ENCODE peak calls at places on chromosomes 3 and 15, in eight cellular contexts. W is heart left ventricle; H is adipocyte; J is GM23248; M is cardiac muscle cell; P is neural progenitor cell; Z is CD8-positive, alpha-beta memory T cell; B is upper lobe of left lung. X is an unnamed sample. For H3K36me3 and H3K27me3, the result is how much of the 10 kb centered on the place peaks cover.

GRCh38 chr3:4396006-4396405 is 71.1 kb downstream of the SUMF1 start:
- DNase-seq in W (no peak), H (no peak), J (no peak), M (no peak), P (no peak), Z (no peak), B (no peak), X (no peak)

GRCh38 chr3:127796751-127797150 is 25.6 kb downstream of the MGLL start:
- DNase-seq in W (no peak), H (no peak), J (no peak), M (no peak), P (no peak), Z (no peak), B (peak), X (no peak)

GRCh38 chr15:20643024-20643770 is 101.6 kb upstream of the GOLGA6L6 start:
- DNase-seq in W (no peak), H (no peak), J (no peak), M (no peak), P (no peak), Z (no peak), B (no peak), X (no peak)

GRCh38 chr3:414063-414462 is 217.5 kb downstream of the CHL1 start:
- DNase-seq in W (no peak), H (peak), J (peak), M (peak), P (peak), Z (no peak), B (no peak), X (no peak)

GRCh38 chr3:72698154-72698917 is 149.9 kb downstream of the SHQ1 start:
- DNase-seq in W (no peak), H (no peak), J (no peak), M (no peak), P (peak), Z (no peak), B (no peak), X (peak)

GRCh38 chr15:64762546-64762945 is 12.8 kb downstream of the RBPMS2 start:
- DNase-seq in W (no peak), H (no peak), J (no peak), M (no peak), P (no peak), Z (no peak), B (no peak), X (no peak)

GRCh38 chr15:28123408-28124023 is 24.4 kb upstream of the OCA2 start:
- DNase-seq in W (peak), H (peak), J (peak), M (peak), P (peak), Z (no peak), B (peak), X (peak)

GRCh38 chr3:113117511-113118302 is 93.7 kb upstream of the BOC start:
- DNase-seq in W (no peak), H (peak), J (peak), M (peak), P (no peak), Z (no peak), B (no peak), X (no peak)

GRCh38 chr3:10420745-10421475 is 84.5 kb downstream of the ATP2B2 start:
- DNase-seq in W (no peak), H (no peak), J (no peak), M (no peak), P (no peak), Z (no peak), B (no peak), X (no peak)

GRCh38 chr3:186519021-186519658 is 25.0 kb downstream of the CRYGS start:
- DNase-seq in W (no peak), H (no peak), J (no peak), M (no peak), P (no peak), Z (peak), B (no peak), X (no peak)

GRCh38 chr3:194688207-194688711 is 2.6 kb downstream of the FAM43A start:
- DNase-seq in W (peak), H (peak), J (peak), M (peak), P (peak), Z (peak), B (peak), X (peak)

GRCh38 chr3:28151608-28152228 is 89.7 kb upstream of the CMC1 start:
- DNase-seq in W (no peak), H (no peak), J (no peak), M (peak), P (no peak), Z (no peak), B (no peak), X (no peak)

GRCh38 chr3:27617552-27617951 is 104.6 kb downstream of the EOMES start:
- DNase-seq in W (no peak), H (no peak), J (no peak), M (no peak), P (no peak), Z (no peak), B (no peak), X (no peak)

GRCh38 chr3:13197281-13197680 is 124.1 kb upstream of the IQSEC1 start:
- DNase-seq in W (no peak), H (no peak), J (no peak), M (no peak), P (no peak), Z (no peak), B (no peak), X (no peak)

GRCh38 chr3:84978833-84979232 is 20.0 kb downstream of the CADM2 start:
- DNase-seq in W (no peak), H (no peak), J (no peak), M (no peak), P (no peak), Z (no peak), B (no peak), X (no peak)

GRCh38 chr3:139764936-139765335 is 87.2 kb upstream of the NMNAT3 start:
- DNase-seq in W (no peak), H (peak), J (peak), M (peak), P (no peak), Z (no peak), B (no peak), X (no peak)

GRCh38 chr3:52314495-52314894 is 1.6 kb upstream of the DNAH1 start:
- DNase-seq in W (no peak), H (no peak), J (peak), M (peak), P (no peak), Z (no peak), B (peak), X (no peak)

GRCh38 chr15:78453447-78453846 is 15.4 kb downstream of the IREB2 start:
- DNase-seq in W (no peak), H (no peak), J (no peak), M (no peak), P (no peak), Z (no peak), B (peak), X (no peak)

GRCh38 chr15:100005013-100005412 is 271.8 kb upstream of the LYSMD4 start:
- DNase-seq in W (no peak), H (no peak), J (no peak), M (no peak), P (no peak), Z (no peak), B (no peak), X (no peak)

GRCh38 chr3:78633626-78634025 is 1134.2 kb downstream of the ROBO1 start:
- DNase-seq in W (no peak), H (peak), J (peak), M (no peak), P (no peak), Z (no peak), B (no peak), X (no peak)

GRCh38 chr3:108218811-108219210 is 3.4 kb downstream of the IFT57 start:
- DNase-seq in W (no peak), H (peak), J (peak), M (peak), P (no peak), Z (no peak), B (no peak), X (no peak)

GRCh38 chr3:5226783-5227182 is 39.3 kb downstream of the EDEM1 start:
- DNase-seq in W (no peak), H (peak), J (peak), M (peak), P (no peak), Z (no peak), B (no peak), X (no peak)

GRCh38 chr3:115100806-115101205 is 46.3 kb downstream of the ZBTB20 start:
- DNase-seq in W (no peak), H (no peak), J (no peak), M (no peak), P (no peak), Z (no peak), B (no peak), X (no peak)

GRCh38 chr15:92843819-92844218 is 56.3 kb upstream of the CHD2 start:
- DNase-seq in W (no peak), H (no peak), J (no peak), M (no peak), P (no peak), Z (no peak), B (no peak), X (no peak)

GRCh38 chr3:31066999-31067398 is 172.5 kb upstream of the GADL1 start:
- DNase-seq in W (no peak), H (peak), J (peak), M (peak), P (no peak), Z (no peak), B (no peak), X (no peak)

GRCh38 chr15:42548258-42549051 is at the start of the genes HAUS2 and LRRC57:
- DNase-seq in W (peak), H (peak), J (peak), M (peak), P (peak), Z (peak), B (peak), X (peak)

GRCh38 chr3:49158108-49158709 is 7.9 kb downstream of the CCDC71 start:
- DNase-seq in W (no peak), H (no peak), J (peak), M (peak), P (peak), Z (peak), B (peak), X (peak)

GRCh38 chr3:66475386-66476020 is 25.3 kb downstream of the LRIG1 start:
- DNase-seq in W (no peak), H (no peak), J (no peak), M (no peak), P (no peak), Z (no peak), B (no peak), X (no peak)
- H3K4me3 ChIP-seq in W (no peak), H (no peak), J (no peak), M (no peak), P (no peak), Z (no peak), B (no peak), X (no peak)

GRCh38 chr3:43338295-43338694 is 52.0 kb downstream of the SNRK start:
- DNase-seq in W (no peak), H (no peak), J (peak), M (peak), P (no peak), Z (no peak), B (no peak), X (no peak)

GRCh38 chr3:43343778-43344177 is 57.4 kb downstream of the SNRK start:
- DNase-seq in W (no peak), H (no peak), J (no peak), M (no peak), P (no peak), Z (no peak), B (no peak), X (no peak)

GRCh38 chr3:43343185-43343584 is 56.8 kb downstream of the SNRK start:
- DNase-seq in W (no peak), H (no peak), J (no peak), M (no peak), P (no peak), Z (peak), B (no peak), X (no peak)

GRCh38 chr3:43341788-43342187 is 55.4 kb downstream of the SNRK start:
- DNase-seq in W (no peak), H (no peak), J (no peak), M (no peak), P (no peak), Z (no peak), B (no peak), X (no peak)

GRCh38 chr3:43340403-43340802 is 54.1 kb downstream of the SNRK start:
- DNase-seq in W (no peak), H (no peak), J (no peak), M (no peak), P (no peak), Z (no peak), B (no peak), X (no peak)
- H3K36me3 ChIP-seq in W (half or more), H (half or more), J (under half), M (under half), P (under half), Z (half or more), B (half or more), X (under half)

GRCh38 chr3:53346922-53347260 is 452 bp downstream of the DCP1A start:
- DNase-seq in W (no peak), H (no peak), J (no peak), M (no peak), P (no peak), Z (no peak), B (no peak), X (no peak)

GRCh38 chr3:53342353-53342752 is 5.0 kb downstream of the DCP1A start:
- DNase-seq in W (peak), H (no peak), J (peak), M (peak), P (no peak), Z (no peak), B (no peak), X (no peak)

GRCh38 chr3:53350652-53351051 is 3.3 kb upstream of the DCP1A start:
- DNase-seq in W (no peak), H (peak), J (peak), M (peak), P (peak), Z (no peak), B (no peak), X (peak)

GRCh38 chr3:53346514-53346913 is 829 bp downstream of the DCP1A start:
- DNase-seq in W (no peak), H (peak), J (peak), M (no peak), P (peak), Z (no peak), B (no peak), X (peak)

DNA sequence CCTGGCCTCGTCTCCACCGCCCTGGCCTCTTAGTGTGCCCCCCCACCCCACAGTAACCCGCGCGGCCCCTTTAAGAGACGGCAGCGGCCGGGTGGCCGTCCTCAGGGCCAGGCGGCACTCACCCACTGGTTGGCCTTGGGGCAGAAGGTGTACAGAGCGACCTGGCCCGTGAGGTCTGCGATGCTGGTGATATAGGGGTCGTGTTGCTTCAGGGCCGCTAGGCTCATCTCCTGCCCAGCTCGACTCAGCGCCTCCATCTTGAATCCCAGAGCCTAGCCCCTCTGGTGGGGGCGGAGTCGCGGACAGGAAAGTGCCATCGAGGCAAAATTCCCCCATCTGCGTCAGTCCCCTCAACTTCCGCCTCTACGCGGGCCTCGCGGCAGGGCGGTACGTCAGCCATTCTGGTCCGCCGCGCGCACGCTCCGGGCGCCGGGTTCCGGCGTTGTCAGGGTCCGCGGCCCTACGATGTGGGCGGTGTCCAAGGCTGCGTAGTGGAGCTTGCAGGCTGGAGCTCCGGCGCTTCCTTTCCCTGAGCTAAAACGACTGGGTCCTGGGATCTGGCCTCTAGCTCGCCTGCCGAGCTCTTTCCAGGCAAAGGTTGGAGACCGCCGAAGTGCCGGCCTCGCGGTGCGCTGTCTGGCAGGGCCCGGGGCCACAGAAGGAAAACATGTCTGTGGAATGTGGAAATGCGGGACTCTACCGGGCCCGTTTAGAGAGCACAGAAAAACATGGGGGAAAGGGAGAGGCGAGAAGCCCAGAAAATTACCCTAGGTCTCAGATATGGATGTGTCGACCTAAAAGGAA is at the start of gene DCP1A:
- DNase-seq in W (peak), H (peak), J (peak), M (peak), P (peak), Z (peak), B (peak), X (peak)
- H3K27me3 ChIP-seq in W (under half), H (under half), J (under half), M (under half), P (under half), Z (under half), B (under half), X (under half)

GRCh38 chr15:73751481-73751880 is 1.7 kb downstream of the INSYN1 start:
- DNase-seq in W (no peak), H (no peak), J (no peak), M (no peak), P (no peak), Z (no peak), B (no peak), X (peak)

GRCh38 chr15:73753250-73754130 is at the start of gene INSYN1:
- DNase-seq in W (peak), H (peak), J (peak), M (peak), P (peak), Z (no peak), B (peak), X (peak)

GRCh38 chr15:73751896-73752816 is 995 bp downstream of the INSYN1 start:
- DNase-seq in W (no peak), H (peak), J (peak), M (no peak), P (peak), Z (no peak), B (no peak), X (peak)

GRCh38 chr15:73754461-73754860 is 1.3 kb upstream of the INSYN1 start:
- DNase-seq in W (no peak), H (no peak), J (peak), M (no peak), P (no peak), Z (no peak), B (no peak), X (peak)

DNA sequence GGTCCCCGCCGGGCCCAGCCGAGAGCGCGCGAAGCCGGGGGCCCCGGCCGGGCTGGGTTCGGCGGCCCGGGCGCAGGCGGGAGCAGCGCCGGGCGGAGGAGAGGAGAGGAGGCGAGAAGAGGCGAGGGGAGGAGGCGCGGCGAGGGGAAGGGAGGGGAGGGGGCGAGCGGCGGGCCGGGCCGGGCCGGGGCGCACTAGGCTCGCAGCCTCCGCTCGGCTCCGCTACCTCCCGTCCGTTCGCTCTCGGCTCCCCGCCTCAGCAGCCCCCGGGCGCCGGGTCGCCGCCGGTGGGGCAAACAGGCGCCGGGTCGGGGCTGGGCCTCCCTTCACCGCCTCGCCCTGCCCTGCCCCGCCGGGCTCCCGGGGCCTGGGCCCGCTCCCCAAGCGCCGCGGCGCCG is 335 bp downstream of the INSYN1 start:
- DNase-seq in W (no peak), H (peak), J (peak), M (peak), P (peak), Z (no peak), B (no peak), X (peak)
- H3K4me3 ChIP-seq in W (peak), H (peak), J (peak), M (peak), P (peak), Z (no peak), B (peak), X (peak)

DNA sequence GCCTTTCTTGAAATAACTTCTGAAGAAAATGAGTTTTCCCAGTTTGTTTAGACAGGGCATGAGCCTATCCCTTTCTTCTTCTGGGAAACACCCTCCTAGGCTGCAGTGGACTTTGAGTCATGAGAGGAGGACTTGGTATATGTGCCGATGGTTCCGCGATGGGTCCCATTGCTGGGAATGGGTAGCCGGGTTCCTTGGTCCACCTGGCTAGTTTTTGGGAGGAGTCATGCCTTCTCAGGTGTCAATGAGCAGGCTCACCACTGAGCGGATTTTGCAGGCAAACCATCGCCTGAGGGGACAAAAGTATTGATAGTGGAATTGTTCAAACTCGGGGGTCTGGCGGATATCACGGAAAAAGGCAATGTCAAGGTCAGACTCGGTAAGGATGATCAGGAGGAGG is 46.8 kb downstream of the WDR76 start:
- DNase-seq in W (no peak), H (no peak), J (no peak), M (no peak), P (no peak), Z (no peak), B (no peak), X (no peak)
- H3K36me3 ChIP-seq in W (under half), H (under half), J (under half), M (under half), P (under half), Z (under half), B (under half), X (under half)

GRCh38 chr3:150419076-150419868 is 11.2 kb downstream of the TSC22D2 start:
- DNase-seq in W (no peak), H (no peak), J (no peak), M (no peak), P (no peak), Z (no peak), B (no peak), X (no peak)
- H3K27me3 ChIP-seq in W (under half), H (under half), J (under half), M (under half), P (under half), Z (under half), B (under half), X (under half)

GRCh38 chr3:37995652-37996641 is 5.4 kb downstream of the VILL start:
- DNase-seq in W (no peak), H (no peak), J (no peak), M (no peak), P (no peak), Z (no peak), B (no peak), X (no peak)
- H3K4me3 ChIP-seq in W (no peak), H (no peak), J (no peak), M (no peak), P (no peak), Z (no peak), B (no peak), X (no peak)

GRCh38 chr3:183826854-183827253 is 1.5 kb upstream of the MAP6D1 start:
- DNase-seq in W (no peak), H (no peak), J (no peak), M (no peak), P (no peak), Z (no peak), B (no peak), X (peak)

GRCh38 chr3:183827809-183828537 is 2.6 kb upstream of the MAP6D1 start:
- DNase-seq in W (no peak), H (no peak), J (no peak), M (no peak), P (no peak), Z (no peak), B (no peak), X (no peak)

GRCh38 chr3:183828538-183828870 is 3.1 kb upstream of the MAP6D1 start:
- DNase-seq in W (no peak), H (no peak), J (no peak), M (no peak), P (no peak), Z (no peak), B (no peak), X (no peak)

GRCh38 chr3:183829466-183829865 is 4.1 kb upstream of the MAP6D1 start:
- DNase-seq in W (no peak), H (no peak), J (no peak), M (no peak), P (no peak), Z (no peak), B (no peak), X (no peak)

GRCh38 chr3:183830187-183830586 is 4.8 kb upstream of the MAP6D1 start:
- DNase-seq in W (no peak), H (no peak), J (no peak), M (no peak), P (no peak), Z (no peak), B (no peak), X (no peak)
- H3K36me3 ChIP-seq in W (under half), H (half or more), J (under half), M (under half), P (under half), Z (under half), B (half or more), X (under half)

GRCh38 chr15:34754171-34754580 is 622 bp downstream of the GJD2 start:
- DNase-seq in W (no peak), H (no peak), J (no peak), M (no peak), P (peak), Z (no peak), B (no peak), X (peak)
- H3K27me3 ChIP-seq in W (under half), H (half or more), J (half or more), M (half or more), P (half or more), Z (under half), B (under half), X (half or more)

X was measured in H7.